ENCODE peak calls at places on chromosomes 4 and X, in eight cellular contexts. N is foreskin keratinocyte, O is GM03348, Z is occipital lobe, R is smooth muscle cell of the brain vasculature, H is testis, C is body of pancreas, X is HS-5. K is an unnamed sample.

GRCh38 chr4:180688480-180688879 is 1554.7 kb upstream of the TENM3 start:
- DNase-seq in N (no peak), O (no peak), Z (no peak), R (no peak), H (no peak), C (no peak), X (no peak), K (no peak)

GRCh38 chr4:106818764-106819163 is 217.3 kb downstream of the DKK2 start:
- DNase-seq in N (no peak), O (no peak), Z (no peak), R (no peak), H (no peak), C (no peak), X (no peak), K (no peak)

GRCh38 chrX:34130501-34130900 is 1.6 kb downstream of the FAM47A start:
- DNase-seq in N (no peak), O (no peak), Z (no peak), R (no peak), H (no peak), C (no peak), X (no peak), K (no peak)

GRCh38 chr4:87865960-87866598 is 33.3 kb downstream of the MEPE start:
- DNase-seq in N (peak; percentile 30), O (peak; percentile 26), Z (no peak), R (no peak), H (no peak), C (no peak), X (no peak), K (no peak)

GRCh38 chr4:10529256-10529890 is 72.1 kb upstream of the ZNF518B start:
- DNase-seq in N (peak; percentile 42), O (no peak), Z (no peak), R (no peak), H (peak; percentile 60), C (no peak), X (no peak), K (no peak)

GRCh38 chr4:109945056-109945455 is 32.4 kb downstream of the EGF start:
- DNase-seq in N (peak; percentile 39), O (no peak), Z (no peak), R (no peak), H (no peak), C (no peak), X (no peak), K (no peak)

GRCh38 chr4:88054909-88055308 is 47.5 kb downstream of the PKD2 start:
- DNase-seq in N (peak; percentile 35), O (peak; percentile 27), Z (no peak), R (peak; percentile 24), H (peak; percentile 62), C (peak; percentile 34), X (peak; percentile 5), K (peak; percentile 6)

GRCh38 chrX:53599781-53600396 is 86.6 kb downstream of the HUWE1 start:
- DNase-seq in N (peak; percentile 9), O (no peak), Z (no peak), R (no peak), H (no peak), C (no peak), X (no peak), K (no peak)

GRCh38 chr4:63607186-63607872 is 801.9 kb downstream of the TECRL start:
- DNase-seq in N (no peak), O (no peak), Z (no peak), R (no peak), H (no peak), C (no peak), X (no peak), K (no peak)

GRCh38 chr4:163090997-163091684 is 75.5 kb downstream of the NAF1 start:
- DNase-seq in N (no peak), O (no peak), Z (no peak), R (no peak), H (no peak), C (no peak), X (no peak), K (no peak)

GRCh38 chr4:4474496-4474895 is 67.4 kb downstream of the STX18 start:
- DNase-seq in N (no peak), O (no peak), Z (no peak), R (no peak), H (no peak), C (no peak), X (no peak), K (no peak)

GRCh38 chr4:183155450-183156184 is 56.6 kb downstream of the WWC2 start:
- DNase-seq in N (no peak), O (no peak), Z (no peak), R (no peak), H (no peak), C (no peak), X (no peak), K (no peak)

GRCh38 chrX:71296806-71297205 is 4.7 kb upstream of the ITGB1BP2 start:
- DNase-seq in N (no peak), O (no peak), Z (no peak), R (no peak), H (no peak), C (no peak), X (no peak), K (no peak)

GRCh38 chrX:134688839-134689238 is 30.6 kb upstream of the PLAC1 start:
- DNase-seq in N (peak; percentile 79), O (no peak), Z (no peak), R (no peak), H (no peak), C (no peak), X (no peak), K (no peak)

GRCh38 chrX:104137496-104137895 is 19.3 kb downstream of the SLC25A53 start:
- DNase-seq in N (no peak), O (peak; percentile 5), Z (no peak), R (no peak), H (peak; percentile 35), C (no peak), X (no peak), K (no peak)

GRCh38 chrX:132407704-132408103 is 81.1 kb downstream of the MBNL3 start:
- DNase-seq in N (no peak), O (no peak), Z (no peak), R (no peak), H (no peak), C (no peak), X (no peak), K (no peak)

GRCh38 chr4:8434251-8435073 is 6.1 kb downstream of the ACOX3 start:
- DNase-seq in N (no peak), O (no peak), Z (no peak), R (no peak), H (no peak), C (no peak), X (no peak), K (no peak)

GRCh38 chrX:151973851-151974335 is 583 bp downstream of the GABRE start:
- DNase-seq in N (no peak), O (peak; percentile 30), Z (no peak), R (no peak), H (peak; percentile 18), C (no peak), X (no peak), K (no peak)

GRCh38 chr4:113285512-113285911 is 236.1 kb downstream of the ANK2 start:
- DNase-seq in N (no peak), O (no peak), Z (no peak), R (no peak), H (no peak), C (no peak), X (no peak), K (no peak)

GRCh38 chr4:88722276-88722780 is 24.7 kb upstream of the NAP1L5 start:
- DNase-seq in N (no peak), O (no peak), Z (no peak), R (no peak), H (no peak), C (no peak), X (no peak), K (no peak)

GRCh38 chrX:136457303-136457917 is 30.3 kb upstream of the BRS3 start:
- DNase-seq in N (no peak), O (no peak), Z (no peak), R (no peak), H (no peak), C (no peak), X (no peak), K (no peak)

GRCh38 chr4:139606600-139607301 is 50.7 kb upstream of the SETD7 start:
- DNase-seq in N (peak; percentile 47), O (peak; percentile 31), Z (no peak), R (no peak), H (peak; percentile 54), C (no peak), X (no peak), K (no peak)

GRCh38 chrX:123983240-123983639 is 21.7 kb downstream of the STAG2 start:
- DNase-seq in N (no peak), O (no peak), Z (no peak), R (no peak), H (no peak), C (no peak), X (no peak), K (no peak)

GRCh38 chrX:15202458-15203177 is 67.3 kb downstream of the ASB9 start:
- DNase-seq in N (peak; percentile 19), O (peak; percentile 21), Z (no peak), R (no peak), H (no peak), C (no peak), X (peak; percentile 43), K (no peak)

GRCh38 chr4:183571350-183572076 is 66.7 kb downstream of the ING2 start:
- DNase-seq in N (peak; percentile 56), O (no peak), Z (no peak), R (no peak), H (peak; percentile 89), C (peak; percentile 97), X (no peak), K (no peak)

GRCh38 chr4:22030321-22030720 is 81.7 kb upstream of the KCNIP4 start:
- DNase-seq in N (no peak), O (no peak), Z (no peak), R (no peak), H (no peak), C (no peak), X (no peak), K (no peak)

GRCh38 chr4:144734522-144734921 is 88.6 kb downstream of the HHIP start:
- DNase-seq in N (peak; percentile 92), O (peak; percentile 21), Z (no peak), R (no peak), H (no peak), C (no peak), X (peak; percentile 15), K (no peak)

GRCh38 chr4:102736636-102737549 is 23.9 kb downstream of the MANBA start:
- DNase-seq in N (peak; percentile 14), O (no peak), Z (no peak), R (no peak), H (no peak), C (no peak), X (no peak), K (no peak)

GRCh38 chrX:68440940-68441339 is 7.6 kb upstream of the OPHN1 start:
- DNase-seq in N (no peak), O (peak; percentile 18), Z (no peak), R (peak; percentile 35), H (peak; percentile 79), C (peak; percentile 68), X (no peak), K (peak; percentile 17)

GRCh38 chrX:100928660-100929613 is at the start of gene XKRX:
- DNase-seq in N (peak; percentile 29), O (peak; percentile 44), Z (no peak), R (no peak), H (peak; percentile 33), C (peak; percentile 13), X (no peak), K (peak; percentile 2)

GRCh38 chr4:152983774-152984411 is 47.8 kb downstream of the FHDC1 start:
- DNase-seq in N (peak; percentile 85), O (peak; percentile 50), Z (no peak), R (no peak), H (no peak), C (no peak), X (peak; percentile 43), K (no peak)

GRCh38 chr4:139555705-139556070 is 331 bp downstream of the SETD7 start:
- DNase-seq in N (no peak), O (peak; percentile 66), Z (no peak), R (no peak), H (peak; percentile 37), C (peak; percentile 56), X (no peak), K (no peak)

GRCh38 chr4:165461176-165461835 is 82.5 kb downstream of the CPE start:
- DNase-seq in N (peak; percentile 49), O (peak; percentile 84), Z (no peak), R (no peak), H (peak; percentile 75), C (peak; percentile 33), X (peak; percentile 40), K (no peak)

GRCh38 chr4:31005037-31005436 is 284.9 kb downstream of the PCDH7 start:
- DNase-seq in N (no peak), O (no peak), Z (no peak), R (no peak), H (no peak), C (no peak), X (no peak), K (no peak)

K was measured in brain pericyte.